ENCODE peak calls at places on chromosomes 3 and 15, in eight cellular contexts. Q is NCI-H460; P is SW480; T is left colon; E is stimulated activated CD4-positive, alpha-beta T cell treated with anti-CD3 and anti-CD28 coated beads, Interleukin-1b, Interleukin-23, amount 100 ng/mL, for 1 hour; F is AG08395; S is lower leg skin; K is stimulated activated CD8-positive, alpha-beta memory T cell treated with anti-CD3 and anti-CD28 coated beads, Interleukin-4, amount 100 ng/mL, for 4 hours. I is an unnamed sample.

GRCh38 chr3:58035512-58035867 is 27.3 kb downstream of the FLNB start:
- DNase-seq in F (peak), T (no peak), E (no peak), S (no peak), P (no peak), K (no peak), Q (no peak), I (no peak)

GRCh38 chr3:113441051-113441770 is at the start of gene CFAP44:
- DNase-seq in P (no peak), K (peak), E (peak), T (peak), Q (no peak), F (peak), S (peak), I (peak)

GRCh38 chr3:156670652-156671051 is 3.7 kb upstream of the TIPARP start:
- DNase-seq in K (no peak), E (no peak), P (no peak), T (no peak), F (no peak), S (no peak), Q (no peak), I (no peak)

GRCh38 chr3:156643729-156644389 is 30.5 kb upstream of the TIPARP start:
- DNase-seq in E (no peak), Q (no peak), S (no peak), T (no peak), F (no peak), K (peak), P (no peak), I (no peak)

GRCh38 chr3:132421832-132422231 is 4.5 kb downstream of the DNAJC13 start:
- DNase-seq in F (peak), Q (no peak), E (no peak), K (no peak), S (no peak), P (no peak), T (no peak), I (no peak)

GRCh38 chr15:49707598-49707997 is 86.8 kb downstream of the DTWD1 start:
- DNase-seq in P (no peak), K (no peak), T (no peak), Q (no peak), E (no peak), F (no peak), S (no peak), I (no peak)

GRCh38 chr3:52670621-52671521 is 14.8 kb downstream of the PBRM1 start:
- DNase-seq in Q (peak), P (peak), T (no peak), K (no peak), E (no peak), F (peak), S (peak), I (no peak)

GRCh38 chr3:75101329-75102147 is 487.1 kb upstream of the CNTN3 start:
- DNase-seq in E (no peak), Q (no peak), F (no peak), S (no peak), K (no peak), P (peak), T (no peak), I (no peak)

GRCh38 chr3:59658236-59658635 is 608.4 kb upstream of the CFAP20DC start:
- DNase-seq in E (no peak), P (no peak), F (no peak), K (no peak), T (no peak), S (no peak), Q (no peak), I (no peak)

GRCh38 chr3:104005815-104006214 is 1360.9 kb upstream of the ALCAM start:
- DNase-seq in E (no peak), Q (no peak), P (no peak), F (no peak), T (no peak), S (no peak), K (no peak), I (peak)

GRCh38 chr15:90859234-90860131 is 8.9 kb upstream of the FURIN start:
- DNase-seq in P (no peak), F (no peak), S (no peak), K (no peak), Q (no peak), T (no peak), E (no peak), I (no peak)

GRCh38 chr15:94287794-94288246 is 56.5 kb downstream of the MCTP2 start:
- DNase-seq in E (no peak), T (no peak), Q (no peak), S (no peak), K (no peak), P (no peak), F (no peak), I (no peak)

GRCh38 chr3:35596611-35597010 is 42.7 kb upstream of the ARPP21 start:
- DNase-seq in P (no peak), F (no peak), T (no peak), K (no peak), S (no peak), Q (no peak), E (no peak), I (no peak)

GRCh38 chr3:95813261-95813660 is 1001.1 kb upstream of the EPHA6 start:
- DNase-seq in T (no peak), F (no peak), P (no peak), Q (no peak), E (no peak), K (no peak), S (no peak), I (no peak)

GRCh38 chr3:159253860-159254259 is 452.0 kb downstream of the MFSD1 start:
- DNase-seq in T (no peak), E (no peak), S (no peak), P (no peak), K (no peak), Q (no peak), F (no peak), I (no peak)

GRCh38 chr15:66882251-66883020 is 180.4 kb downstream of the SMAD6 start:
- DNase-seq in P (peak), S (no peak), Q (no peak), E (no peak), F (peak), K (no peak), T (no peak), I (no peak)

GRCh38 chr3:194404365-194405140 is 5.5 kb upstream of the GP5 start:
- DNase-seq in S (no peak), K (no peak), F (peak), P (peak), E (no peak), Q (peak), T (no peak), I (peak)

GRCh38 chr15:37096878-37097568 is 3.3 kb downstream of the MEIS2 start:
- DNase-seq in T (no peak), F (no peak), Q (no peak), E (no peak), P (no peak), S (no peak), K (no peak), I (no peak)

GRCh38 chr15:25830844-25831443 is 32.2 kb downstream of the ATP10A start:
- DNase-seq in T (no peak), S (peak), E (no peak), Q (no peak), K (no peak), F (peak), P (no peak), I (no peak)

GRCh38 chr15:52523192-52523591 is 5.5 kb downstream of the MYO5A start:
- DNase-seq in K (no peak), T (no peak), P (no peak), S (no peak), Q (no peak), E (no peak), F (peak), I (no peak)

GRCh38 chr3:55804170-55805095 is 317.3 kb upstream of the WNT5A start:
- DNase-seq in F (no peak), P (no peak), Q (no peak), K (no peak), E (no peak), T (no peak), S (no peak), I (no peak)

GRCh38 chr3:151265166-151265565 is 13.2 kb downstream of the P2RY14 start:
- DNase-seq in P (no peak), E (no peak), K (no peak), S (no peak), T (no peak), Q (no peak), F (no peak), I (no peak)

GRCh38 chr15:70199601-70200000 is 101.9 kb upstream of the TLE3 start:
- DNase-seq in K (no peak), E (no peak), S (peak), F (peak), T (no peak), Q (no peak), P (no peak), I (no peak)

GRCh38 chr15:64070106-64070505 is 23.5 kb downstream of the CIAO2A start:
- DNase-seq in E (no peak), Q (no peak), F (no peak), K (no peak), P (no peak), S (no peak), T (no peak), I (no peak)

GRCh38 chr3:184597783-184598182 is 36.2 kb downstream of the EPHB3 start:
- DNase-seq in T (no peak), P (no peak), K (no peak), F (no peak), S (no peak), E (no peak), Q (no peak), I (no peak)

GRCh38 chr3:48970568-48970967 is 19.5 kb upstream of the P4HTM start:
- DNase-seq in F (no peak), Q (no peak), K (no peak), S (no peak), P (no peak), T (no peak), E (no peak), I (no peak)

GRCh38 chr3:52495096-52495495 is at the start of gene STAB1:
- DNase-seq in P (no peak), Q (no peak), K (no peak), T (no peak), F (no peak), S (no peak), E (no peak), I (no peak)

GRCh38 chr3:101849714-101850326 is 506 bp downstream of the NFKBIZ start:
- DNase-seq in Q (no peak), K (peak), P (peak), T (peak), S (peak), F (peak), E (peak), I (peak)

GRCh38 chr3:146712826-146713225 is 107.7 kb upstream of the PLSCR5 start:
- DNase-seq in S (no peak), T (no peak), F (no peak), K (no peak), Q (no peak), P (no peak), E (no peak), I (no peak)

GRCh38 chr3:197847866-197848401 is 56.9 kb downstream of the LRCH3 start:
- DNase-seq in Q (no peak), K (no peak), E (no peak), S (no peak), T (peak), F (peak), P (no peak), I (no peak)

GRCh38 chr3:99529265-99529664 is 109.1 kb upstream of the COL8A1 start:
- DNase-seq in K (no peak), T (no peak), F (no peak), E (no peak), P (no peak), S (no peak), Q (no peak), I (no peak)

GRCh38 chr15:40081691-40082194 is 26.9 kb downstream of the BMF start:
- DNase-seq in Q (peak), F (peak), E (no peak), P (peak), K (no peak), T (peak), S (peak), I (no peak)

GRCh38 chr15:31049682-31050606 is 51.6 kb downstream of the TRPM1 start:
- DNase-seq in F (no peak), T (no peak), S (no peak), E (no peak), P (no peak), Q (no peak), K (no peak), I (no peak)